ENCODE peak calls at places on chromosome 10, in four cellular contexts. C, M, Q and X are unnamed samples.

GRCh38 chr10:110847351-110847750 is 24.4 kb upstream of the PDCD4 start:
- DNase-seq in C (no peak), M (no peak), Q (no peak), X (no peak)

GRCh38 chr10:88974446-88975376 is 15.9 kb upstream of the FAS start:
- DNase-seq in Q (no peak), M (no peak), C (peak), X (no peak)

GRCh38 chr10:64286533-64286932 is 765.3 kb downstream of the REEP3 start:
- DNase-seq in M (no peak), C (no peak), Q (no peak), X (no peak)

GRCh38 chr10:47031251-47031952 is 120.2 kb downstream of the PTPN20 start:
- DNase-seq in C (peak), M (no peak), Q (no peak), X (no peak)

GRCh38 chr10:33263453-33263852 is 71.0 kb downstream of the NRP1 start:
- DNase-seq in C (peak), M (peak), Q (no peak), X (no peak)

GRCh38 chr10:22325272-22325947 is 4.5 kb downstream of the BMI1 start:
- DNase-seq in M (peak), C (peak), Q (peak), X (no peak)

GRCh38 chr10:58486821-58487220 is 25.9 kb upstream of the BICC1 start:
- DNase-seq in Q (no peak), M (no peak), C (no peak), X (no peak)

GRCh38 chr10:69474688-69475432 is 23.6 kb downstream of the TSPAN15 start:
- DNase-seq in C (peak), Q (no peak), M (peak), X (peak)

GRCh38 chr10:124005991-124006392 is 87.4 kb downstream of the CHST15 start:
- DNase-seq in M (no peak), C (no peak), Q (no peak), X (no peak)

GRCh38 chr10:79104264-79104954 is 35.6 kb downstream of the ZMIZ1 start:
- DNase-seq in C (no peak), Q (no peak), M (peak), X (peak)

GRCh38 chr10:97780991-97781540 is 9.3 kb upstream of the SFRP5 start:
- DNase-seq in M (no peak), C (no peak), Q (no peak), X (no peak)

GRCh38 chr10:23445591-23445990 is 6.7 kb downstream of the OTUD1 start:
- DNase-seq in C (no peak), M (no peak), Q (no peak), X (no peak)

GRCh38 chr10:3350790-3351364 is 178.3 kb upstream of the PITRM1 start:
- DNase-seq in C (no peak), M (no peak), Q (no peak), X (no peak)

GRCh38 chr10:130378556-130379400 is 242.6 kb downstream of the GLRX3 start:
- DNase-seq in C (no peak), M (no peak), Q (no peak), X (no peak)

GRCh38 chr10:59847888-59848287 is 58.5 kb downstream of the CCDC6 start:
- DNase-seq in M (no peak), Q (no peak), C (no peak), X (no peak)

GRCh38 chr10:101629781-101630419 is 41.8 kb downstream of the DPCD start:
- DNase-seq in Q (no peak), M (no peak), C (no peak), X (no peak)

GRCh38 chr10:63494951-63495350 is 26.2 kb upstream of the REEP3 start:
- DNase-seq in M (no peak), Q (no peak), C (no peak), X (no peak)

GRCh38 chr10:102065561-102066420 is 642 bp downstream of the HPS6 start:
- DNase-seq in Q (no peak), M (peak), C (peak), X (no peak)

GRCh38 chr10:30562787-30563186 is 66.8 kb downstream of the LYZL2 start:
- DNase-seq in M (no peak), Q (no peak), C (peak), X (no peak)

GRCh38 chr10:130110236-130111114 is at the start of gene C10orf143:
- DNase-seq in Q (peak), M (peak), C (peak), X (peak)

GRCh38 chr10:103582331-103583123 is 89.0 kb downstream of the NEURL1 start:
- DNase-seq in Q (no peak), C (no peak), M (no peak), X (no peak)

GRCh38 chr10:120917521-120918250 is 66.5 kb downstream of the WDR11 start:
- DNase-seq in C (peak), M (no peak), Q (no peak), X (no peak)

GRCh38 chr10:31836569-31837406 is 91.8 kb downstream of the ARHGAP12 start:
- DNase-seq in M (peak), Q (no peak), C (peak), X (peak)

GRCh38 chr10:91471602-91472001 is 61.5 kb downstream of the HECTD2 start:
- DNase-seq in C (no peak), M (no peak), Q (no peak), X (no peak)

GRCh38 chr10:107994621-107995274 is 830.2 kb upstream of the SORCS1 start:
- DNase-seq in C (peak), M (peak), Q (no peak), X (no peak)

GRCh38 chr10:49083256-49083655 is 32.1 kb downstream of the VSTM4 start:
- DNase-seq in M (no peak), C (no peak), Q (no peak), X (no peak)

GRCh38 chr10:73218466-73219191 is 28.4 kb downstream of the DNAJC9 start:
- DNase-seq in Q (no peak), C (no peak), M (peak), X (peak)

GRCh38 chr10:96645191-96645721 is 58.4 kb upstream of the TM9SF3 start:
- DNase-seq in M (no peak), Q (no peak), C (no peak), X (no peak)

GRCh38 chr10:113746188-113746950 is 5.1 kb upstream of the PLEKHS1 start:
- DNase-seq in M (peak), C (no peak), Q (no peak), X (no peak)

GRCh38 chr10:112908507-112908906 is 41.5 kb upstream of the TCF7L2 start:
- DNase-seq in M (no peak), Q (no peak), C (no peak), X (no peak)

GRCh38 chr10:5297466-5297865 is 67.3 kb upstream of the UCN3 start:
- DNase-seq in Q (no peak), C (peak), M (peak), X (no peak)

GRCh38 chr10:5293691-5294550 is 70.8 kb upstream of the UCN3 start:
- DNase-seq in M (peak), Q (no peak), C (peak), X (no peak)

GRCh38 chr10:5292196-5292735 is 72.5 kb upstream of the UCN3 start:
- DNase-seq in Q (no peak), C (no peak), M (no peak), X (no peak)

GRCh38 chr10:5288359-5288758 is 76.4 kb upstream of the UCN3 start:
- DNase-seq in M (no peak), C (no peak), Q (no peak), X (no peak)

DNA sequence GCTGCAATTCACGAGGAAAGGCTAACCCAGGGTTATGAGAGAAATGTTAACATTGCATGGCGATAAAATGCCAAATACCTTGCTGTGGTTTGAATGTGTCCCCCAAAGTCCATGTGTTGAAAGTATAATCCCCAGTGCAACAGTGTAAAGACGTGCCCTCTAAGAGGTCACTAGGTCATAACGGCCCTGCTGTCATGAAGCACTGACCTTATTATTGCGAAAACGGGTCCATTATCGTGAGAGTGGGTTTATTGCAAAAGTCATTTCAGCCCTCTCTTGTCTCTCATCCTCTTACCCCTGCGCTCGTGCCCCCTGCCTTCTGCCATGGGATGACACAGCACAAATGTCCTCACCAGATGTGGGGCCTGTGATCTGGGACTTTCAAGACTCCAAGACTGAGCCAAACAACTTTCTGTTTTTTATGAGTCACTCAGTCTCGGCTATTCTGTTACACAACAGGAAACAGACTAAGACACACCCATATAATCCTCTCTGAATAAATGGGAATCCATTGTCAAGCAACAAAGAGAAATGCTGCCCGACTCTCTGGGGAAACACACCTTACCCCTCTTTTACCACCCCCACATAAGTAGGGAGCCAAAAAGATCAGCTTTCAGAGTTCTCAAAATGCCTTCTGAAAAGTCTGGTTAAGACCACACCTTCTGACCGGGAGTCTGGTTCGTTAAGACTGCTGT is 73.1 kb upstream of the UCN3 start:
- DNase-seq in Q (peak), M (peak), C (peak), X (no peak)
- TF ChIP-seq CTCF in Q (no peak), M (no peak), C (no peak), X (no peak)

GRCh38 chr10:6701289-6701688 is 121.2 kb upstream of the PRKCQ start:
- DNase-seq in C (no peak), M (no peak), Q (no peak), X (no peak)
- TF ChIP-seq CTCF in C (peak), M (no peak), Q (no peak), X (no peak)

DNA sequence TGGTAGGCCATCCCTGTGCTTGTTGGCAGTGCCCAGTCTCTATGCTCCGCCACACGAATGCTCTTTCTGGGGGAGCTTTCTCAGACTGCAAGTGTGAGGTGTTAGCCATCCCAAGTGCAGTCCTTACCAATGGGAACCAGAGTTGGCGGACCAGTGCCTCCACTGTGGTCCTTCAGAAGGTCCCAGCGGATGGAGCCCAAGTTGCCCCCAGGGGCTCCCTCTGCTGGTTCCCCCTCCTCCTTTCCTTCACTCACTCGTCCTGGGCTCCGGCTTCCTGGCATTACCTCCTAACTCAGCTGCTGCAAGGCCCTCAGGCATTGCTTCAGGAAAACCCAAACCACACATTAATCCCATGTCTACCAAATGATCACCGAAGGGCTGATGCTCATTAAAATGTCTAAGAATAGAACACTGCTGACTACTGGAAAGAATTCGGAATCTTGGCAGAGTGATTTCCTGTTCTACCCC is 139.8 kb downstream of the CUBN start:
- DNase-seq in C (no peak), M (no peak), Q (no peak), X (peak)
- TF ChIP-seq CTCF in C (no peak), M (no peak), Q (no peak), X (peak)

GRCh38 chr10:42975005-42975493 is 101.8 kb upstream of the RET start:
- DNase-seq in M (no peak), Q (no peak), C (no peak), X (no peak)

GRCh38 chr10:42976353-42977031 is 100.4 kb upstream of the RET start:
- DNase-seq in M (no peak), Q (no peak), C (no peak), X (no peak)

GRCh38 chr10:42974693-42975002 is 102.2 kb upstream of the RET start:
- DNase-seq in C (no peak), M (no peak), Q (no peak), X (no peak)

GRCh38 chr10:42977032-42977416 is 99.8 kb upstream of the RET start:
- DNase-seq in Q (no peak), M (no peak), C (no peak), X (no peak)

DNA sequence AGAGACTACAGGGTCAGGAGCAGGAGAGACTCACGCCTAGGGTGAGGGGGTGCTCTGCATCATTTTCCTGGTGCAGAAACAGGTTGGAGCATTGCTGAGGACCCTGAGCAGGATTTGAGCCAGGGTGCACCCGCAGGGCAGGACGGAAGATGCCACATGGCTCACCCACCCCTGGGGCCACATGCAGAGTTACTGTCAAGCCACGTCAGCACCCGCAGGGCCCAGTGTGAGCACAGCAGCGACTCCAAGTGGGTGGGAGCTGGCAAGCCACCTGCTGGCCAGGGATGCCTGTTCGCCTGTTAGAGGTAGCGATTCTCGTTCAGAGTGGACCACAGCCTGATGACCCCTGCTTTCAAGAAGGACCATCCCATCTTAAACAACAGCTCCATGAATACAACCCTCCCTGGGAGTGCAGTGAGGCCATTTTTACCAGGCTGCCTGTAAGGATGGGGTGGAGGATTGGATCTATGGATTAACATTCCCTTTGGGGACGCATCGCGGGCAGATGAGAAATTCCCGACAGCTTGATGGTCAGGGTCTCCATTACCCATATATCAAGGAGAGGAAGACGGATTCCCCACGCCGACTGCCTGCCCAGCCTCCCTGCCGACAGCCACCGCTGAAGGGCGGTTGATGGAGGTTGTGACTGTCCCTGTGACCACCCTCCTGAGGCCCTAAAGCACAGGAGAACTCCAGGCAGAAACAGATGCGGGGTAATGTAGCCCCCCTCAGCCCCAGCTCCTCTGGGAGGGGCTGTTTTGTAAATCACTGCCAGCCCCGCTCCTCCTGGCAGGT is 101.1 kb upstream of the RET start:
- DNase-seq in Q (no peak), C (no peak), M (no peak), X (no peak)
- TF ChIP-seq CTCF in Q (no peak), C (peak), M (no peak), X (no peak)

GRCh38 chr10:70685461-70685911 is 13.2 kb downstream of the ADAMTS14 start:
- DNase-seq in M (no peak), Q (no peak), C (no peak), X (no peak)
- TF ChIP-seq CTCF in M (no peak), Q (no peak), C (no peak), X (peak)

GRCh38 chr10:86262671-86263165 is 103.9 kb downstream of the GRID1 start:
- DNase-seq in Q (no peak), C (no peak), M (no peak), X (no peak)

GRCh38 chr10:86263209-86263608 is 103.4 kb downstream of the GRID1 start:
- DNase-seq in M (no peak), Q (no peak), C (no peak), X (no peak)

GRCh38 chr10:86260564-86260963 is 106.0 kb downstream of the GRID1 start:
- DNase-seq in Q (no peak), C (no peak), M (no peak), X (no peak)

GRCh38 chr10:86261470-86261869 is 105.1 kb downstream of the GRID1 start:
- DNase-seq in M (no peak), C (no peak), Q (no peak), X (no peak)

GRCh38 chr10:86261933-86262665 is 104.5 kb downstream of the GRID1 start:
- DNase-seq in Q (no peak), C (no peak), M (no peak), X (no peak)
- TF ChIP-seq CTCF in Q (no peak), C (no peak), M (no peak), X (no peak)

DNA sequence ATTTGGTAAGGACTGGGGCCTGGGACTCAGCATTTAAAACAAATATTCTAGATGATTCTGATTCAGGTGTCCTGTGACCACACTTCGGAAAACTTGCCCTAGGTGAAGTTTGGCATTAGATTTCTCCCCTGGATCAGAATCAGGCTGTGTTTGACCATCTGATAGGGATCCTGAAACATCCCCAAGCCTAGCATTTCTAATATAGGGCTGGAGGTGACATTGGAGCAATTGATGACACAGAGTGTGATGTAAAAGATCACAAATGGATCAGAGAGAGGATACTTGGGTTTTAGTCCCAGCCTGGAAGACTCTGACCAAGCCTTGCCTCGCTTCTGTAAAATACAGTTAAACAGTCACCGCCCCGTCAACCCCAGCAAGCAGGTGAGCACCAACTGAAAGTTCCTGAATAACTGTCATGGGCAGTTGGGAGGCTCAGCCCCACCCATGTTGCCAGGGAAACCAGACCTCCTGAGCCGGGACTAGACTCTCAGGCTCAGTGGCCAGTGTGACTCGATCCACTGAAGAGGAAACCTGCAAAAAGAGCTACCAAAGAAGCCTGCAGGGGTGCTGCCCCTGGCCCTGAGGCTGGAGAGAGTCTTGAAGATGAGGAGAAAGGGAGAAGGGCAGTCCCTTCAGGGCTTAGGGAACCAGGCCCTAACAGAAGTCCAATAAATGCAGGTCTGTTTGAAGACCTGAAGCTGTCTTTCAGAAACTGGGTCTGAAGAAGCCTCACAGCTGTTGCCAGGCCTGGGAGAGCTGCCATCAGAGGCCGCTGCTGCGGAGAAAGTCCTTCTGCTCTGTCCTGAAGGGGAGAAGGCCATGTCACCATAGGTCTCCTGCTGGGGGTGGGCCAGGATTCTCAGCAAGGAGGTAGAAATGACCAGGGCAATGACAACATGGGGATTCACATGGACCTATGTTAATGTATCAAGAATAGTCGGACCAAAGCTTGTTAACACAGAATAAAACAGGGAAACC is 126.1 kb upstream of the KCNMA1 start:
- DNase-seq in C (no peak), Q (no peak), M (no peak), X (no peak)
- TF ChIP-seq CTCF in C (no peak), Q (peak), M (no peak), X (no peak)

GRCh38 chr10:61998937-61999336 is 97.4 kb downstream of the ARID5B start:
- DNase-seq in C (no peak), Q (no peak), M (no peak), X (no peak)
- TF ChIP-seq CTCF in C (no peak), Q (no peak), M (no peak), X (no peak)

GRCh38 chr10:13536674-13537366 is 8.0 kb upstream of the BEND7 start:
- DNase-seq in Q (no peak), M (peak), C (peak), X (peak)
- TF ChIP-seq CTCF in Q (peak), M (peak), C (peak), X (peak)